ENCODE peak calls at places on chromosomes 3 and 15, in nine cellular contexts. I is sigmoid colon, Z is stomach, E is prostate gland, C is HCT116, Q is HL-60, B is breast epithelium, D is spleen, L is SK-N-MC. K is an unnamed sample.

GRCh38 chr3:94036909-94037507 is 8.6 kb upstream of the STX19 start:
- DNase-seq in I (no peak), Z (no peak), E (no peak), C (peak), Q (no peak), B (no peak), D (no peak), L (no peak), K (peak)

GRCh38 chr3:49469037-49469875 is 811 bp upstream of the DAG1 start:
- DNase-seq in I (peak), Z (peak), E (peak), C (no peak), Q (no peak), B (peak), D (peak), L (no peak), K (no peak)

GRCh38 chr3:139521811-139522210 is 17.7 kb downstream of the RBP1 start:
- DNase-seq in I (no peak), Z (no peak), E (no peak), C (no peak), Q (no peak), B (no peak), D (no peak), L (no peak), K (no peak)

GRCh38 chr3:190870125-190870524 is 7.6 kb upstream of the GMNC start:
- DNase-seq in I (no peak), Z (no peak), E (no peak), C (no peak), Q (no peak), B (no peak), D (no peak), L (no peak), K (no peak)

GRCh38 chr3:47636225-47636624 is 57.6 kb upstream of the CSPG5 start:
- DNase-seq in I (no peak), Z (no peak), E (no peak), C (no peak), Q (no peak), B (no peak), D (no peak), L (no peak), K (no peak)

GRCh38 chr15:42048821-42049200 is 28.0 kb upstream of the PLA2G4E start:
- DNase-seq in I (no peak), Z (no peak), E (no peak), C (no peak), Q (no peak), B (no peak), D (no peak), L (no peak), K (no peak)

GRCh38 chr3:188295876-188296275 is 141.9 kb downstream of the LPP start:
- DNase-seq in I (no peak), Z (no peak), E (no peak), C (no peak), Q (no peak), B (no peak), D (no peak), L (no peak), K (no peak)

GRCh38 chr15:64774556-64775523 is 549 bp downstream of the RBPMS2 start:
- DNase-seq in I (peak), Z (peak), E (no peak), C (no peak), Q (no peak), B (no peak), D (no peak), L (no peak), K (peak)

GRCh38 chr3:194184265-194184751 is 48.4 kb downstream of the HES1 start:
- DNase-seq in I (no peak), Z (no peak), E (peak), C (no peak), Q (no peak), B (no peak), D (no peak), L (no peak), K (no peak)

GRCh38 chr15:80984856-80985255 is 4.8 kb downstream of the MESD start:
- DNase-seq in I (no peak), Z (no peak), E (no peak), C (no peak), Q (peak), B (no peak), D (no peak), L (no peak), K (no peak)

GRCh38 chr15:62985768-62986167 is 56.8 kb upstream of the TPM1 start:
- DNase-seq in I (no peak), Z (no peak), E (no peak), C (no peak), Q (no peak), B (no peak), D (no peak), L (no peak), K (no peak)

GRCh38 chr3:195020921-195021320 is 250.0 kb downstream of the XXYLT1 start:
- DNase-seq in I (peak), Z (no peak), E (no peak), C (no peak), Q (no peak), B (no peak), D (no peak), L (no peak), K (no peak)

GRCh38 chr3:42730706-42731420 is 28.3 kb upstream of the HHATL start:
- DNase-seq in I (peak), Z (no peak), E (no peak), C (no peak), Q (no peak), B (no peak), D (no peak), L (no peak), K (no peak)

GRCh38 chr15:68057758-68058157 is 3.6 kb downstream of the PIAS1 start:
- DNase-seq in I (no peak), Z (no peak), E (no peak), C (no peak), Q (no peak), B (no peak), D (no peak), L (no peak), K (no peak)

GRCh38 chr3:175692256-175692655 is 833.1 kb downstream of the NAALADL2 start:
- DNase-seq in I (no peak), Z (no peak), E (no peak), C (no peak), Q (no peak), B (no peak), D (no peak), L (no peak), K (no peak)

GRCh38 chr15:100124361-100124760 is 217.4 kb downstream of the ADAMTS17 start:
- DNase-seq in I (no peak), Z (no peak), E (no peak), C (no peak), Q (no peak), B (no peak), D (peak), L (no peak), K (no peak)

GRCh38 chr3:99648496-99648895 is 10.1 kb downstream of the COL8A1 start:
- DNase-seq in I (no peak), Z (no peak), E (no peak), C (no peak), Q (no peak), B (no peak), D (no peak), L (no peak), K (no peak)

GRCh38 chr3:50623840-50624474 is 7.0 kb downstream of the MAPKAPK3 start:
- DNase-seq in I (no peak), Z (no peak), E (no peak), C (no peak), Q (peak), B (no peak), D (no peak), L (no peak), K (no peak)

GRCh38 chr3:34174740-34175139 is 376.3 kb downstream of the PDCD6IP start:
- DNase-seq in I (no peak), Z (no peak), E (no peak), C (no peak), Q (no peak), B (no peak), D (no peak), L (peak), K (no peak)

GRCh38 chr3:63167113-63167512 is 111.0 kb upstream of the SYNPR start:
- DNase-seq in I (no peak), Z (no peak), E (no peak), C (no peak), Q (no peak), B (no peak), D (no peak), L (no peak), K (no peak)

GRCh38 chr3:188090626-188091309 is 63.2 kb upstream of the LPP start:
- DNase-seq in I (no peak), Z (no peak), E (no peak), C (no peak), Q (no peak), B (no peak), D (no peak), L (no peak), K (no peak)

GRCh38 chr3:106792716-106793115 is 584.5 kb upstream of the CCDC54 start:
- DNase-seq in I (no peak), Z (no peak), E (no peak), C (no peak), Q (no peak), B (no peak), D (no peak), L (no peak), K (no peak)

GRCh38 chr15:84108725-84109124 is 126.8 kb upstream of the GOLGA6L4 start:
- DNase-seq in I (no peak), Z (no peak), E (no peak), C (peak), Q (no peak), B (no peak), D (no peak), L (no peak), K (no peak)

GRCh38 chr3:100402150-100402706 is 889 bp downstream of the LNP1 start:
- DNase-seq in I (no peak), Z (no peak), E (no peak), C (no peak), Q (no peak), B (no peak), D (no peak), L (peak), K (no peak)

GRCh38 chr3:133506215-133506901 is 67.1 kb upstream of the CDV3 start:
- DNase-seq in I (no peak), Z (no peak), E (no peak), C (no peak), Q (no peak), B (no peak), D (no peak), L (no peak), K (peak)

GRCh38 chr15:40852529-40852928 is 8.7 kb downstream of the SPINT1 start:
- DNase-seq in I (no peak), Z (no peak), E (no peak), C (no peak), Q (no peak), B (no peak), D (no peak), L (no peak), K (no peak)

GRCh38 chr15:33086500-33087141 is 107.9 kb downstream of the FMN1 start:
- DNase-seq in I (no peak), Z (no peak), E (no peak), C (peak), Q (no peak), B (no peak), D (no peak), L (peak), K (no peak)

GRCh38 chr3:66383998-66384745 is 116.7 kb downstream of the LRIG1 start:
- DNase-seq in I (no peak), Z (no peak), E (no peak), C (no peak), Q (no peak), B (no peak), D (no peak), L (no peak), K (no peak)

GRCh38 chr15:30953731-30954378 is 37.6 kb downstream of the MTMR10 start:
- DNase-seq in I (no peak), Z (no peak), E (no peak), C (peak), Q (peak), B (no peak), D (peak), L (no peak), K (no peak)

GRCh38 chr3:123584284-123584987 is 417 bp downstream of the HACD2 start:
- DNase-seq in I (peak), Z (peak), E (peak), C (no peak), Q (no peak), B (peak), D (no peak), L (no peak), K (no peak)

GRCh38 chr15:44659041-44659440 is 4.4 kb downstream of the SPG11 start:
- DNase-seq in I (no peak), Z (no peak), E (no peak), C (no peak), Q (no peak), B (no peak), D (no peak), L (no peak), K (no peak)

GRCh38 chr15:44663410-44664272 is at the start of gene SPG11:
- DNase-seq in I (peak), Z (peak), E (peak), C (peak), Q (peak), B (peak), D (peak), L (peak), K (peak)

GRCh38 chr15:44666208-44667038 is 3.0 kb upstream of the SPG11 start:
- DNase-seq in I (no peak), Z (no peak), E (no peak), C (no peak), Q (peak), B (no peak), D (no peak), L (no peak), K (no peak)

GRCh38 chr15:44667039-44667360 is 3.5 kb upstream of the SPG11 start:
- DNase-seq in I (no peak), Z (no peak), E (no peak), C (no peak), Q (no peak), B (no peak), D (no peak), L (no peak), K (no peak)

GRCh38 chr15:44662478-44663409 is 718 bp downstream of the SPG11 start:
- DNase-seq in I (peak), Z (peak), E (peak), C (peak), Q (peak), B (peak), D (peak), L (no peak), K (peak)
- TF ChIP-seq POLR2AphosphoS5 in I (no peak), Z (peak), E (no peak), C (no peak), Q (no peak), B (no peak), D (no peak), L (no peak), K (no peak)

GRCh38 chr3:9397911-9398714 is 698 bp downstream of the SETD5 start:
- DNase-seq in I (peak), Z (peak), E (peak), C (no peak), Q (peak), B (peak), D (peak), L (no peak), K (no peak)

GRCh38 chr3:9395570-9396300 is 1.7 kb upstream of the SETD5 start:
- DNase-seq in I (no peak), Z (no peak), E (peak), C (no peak), Q (no peak), B (no peak), D (no peak), L (no peak), K (no peak)

GRCh38 chr3:9396301-9396631 is 1.1 kb upstream of the SETD5 start:
- DNase-seq in I (peak), Z (peak), E (peak), C (peak), Q (peak), B (peak), D (no peak), L (peak), K (peak)

GRCh38 chr3:9397331-9397910 is at the start of gene SETD5:
- DNase-seq in I (peak), Z (peak), E (peak), C (peak), Q (peak), B (peak), D (peak), L (peak), K (peak)

DNA sequence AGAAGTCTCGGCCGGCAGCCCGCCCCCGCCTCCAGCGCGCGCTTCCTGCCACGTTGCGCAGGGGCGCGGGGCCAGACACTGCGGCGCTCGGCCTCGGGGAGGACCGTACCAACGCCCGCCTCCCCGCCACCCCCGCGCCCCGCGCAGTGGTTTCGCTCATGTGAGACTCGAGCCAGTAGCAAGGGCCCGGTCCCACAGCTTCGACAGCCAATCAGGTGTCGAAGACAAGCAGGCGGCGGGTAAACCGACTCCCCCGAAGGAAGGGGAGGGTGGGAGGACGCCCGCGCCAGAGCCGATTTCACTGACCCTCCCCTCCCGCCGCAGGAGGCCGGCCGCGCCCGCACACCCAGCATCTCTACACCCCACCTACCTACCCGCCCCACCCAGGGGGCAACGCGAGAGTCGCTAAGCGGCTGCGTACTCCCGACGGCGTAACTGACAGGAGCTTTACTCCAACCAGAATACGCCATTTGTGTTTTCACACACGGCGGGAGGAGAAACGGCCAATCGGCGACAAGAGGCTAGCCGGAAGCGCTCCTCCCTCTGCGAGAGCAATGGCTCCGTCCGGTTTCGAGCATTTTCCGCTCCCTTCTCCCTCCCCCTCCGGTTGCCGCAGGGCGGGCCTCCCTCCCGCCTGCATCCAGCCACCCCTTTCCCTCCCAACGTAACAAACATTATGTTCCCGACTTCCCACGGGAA is 634 bp upstream of the SETD5 start:
- DNase-seq in I (peak), Z (peak), E (peak), C (peak), Q (peak), B (peak), D (peak), L (peak), K (peak)
- TF ChIP-seq POLR2AphosphoS5 in I (no peak), Z (peak), E (peak), C (peak), Q (no peak), B (peak), D (peak), L (no peak), K (peak)

GRCh38 chr15:39173426-39173825 is 407.5 kb upstream of the THBS1 start:
- DNase-seq in I (no peak), Z (no peak), E (no peak), C (no peak), Q (no peak), B (no peak), D (no peak), L (no peak), K (no peak)

GRCh38 chr15:39174332-39174731 is 406.5 kb upstream of the THBS1 start:
- DNase-seq in I (no peak), Z (no peak), E (no peak), C (no peak), Q (no peak), B (no peak), D (no peak), L (no peak), K (no peak)

GRCh38 chr15:39167114-39168058 is 413.5 kb upstream of the THBS1 start:
- DNase-seq in I (no peak), Z (no peak), E (no peak), C (no peak), Q (no peak), B (no peak), D (no peak), L (no peak), K (no peak)

GRCh38 chr15:39172380-39173281 is 408.2 kb upstream of the THBS1 start:
- DNase-seq in I (peak), Z (no peak), E (peak), C (no peak), Q (no peak), B (no peak), D (no peak), L (no peak), K (no peak)

GRCh38 chr15:39171944-39172368 is 408.9 kb upstream of the THBS1 start:
- DNase-seq in I (peak), Z (peak), E (peak), C (peak), Q (peak), B (no peak), D (no peak), L (peak), K (no peak)
- TF ChIP-seq POLR2AphosphoS5 in I (no peak), Z (peak), E (peak), C (no peak), Q (no peak), B (no peak), D (no peak), L (no peak), K (no peak)

GRCh38 chr3:12155264-12155663 is 3.4 kb downstream of the TIMP4 start:
- DNase-seq in I (no peak), Z (no peak), E (no peak), C (no peak), Q (no peak), B (no peak), D (no peak), L (no peak), K (no peak)

GRCh38 chr3:12155833-12156232 is 2.9 kb downstream of the TIMP4 start:
- DNase-seq in I (no peak), Z (no peak), E (no peak), C (peak), Q (no peak), B (no peak), D (no peak), L (no peak), K (no peak)

GRCh38 chr3:12157026-12157425 is 1.7 kb downstream of the TIMP4 start:
- DNase-seq in I (no peak), Z (no peak), E (no peak), C (no peak), Q (no peak), B (no peak), D (no peak), L (no peak), K (no peak)

GRCh38 chr3:12159227-12159601 is 502 bp upstream of the TIMP4 start:
- DNase-seq in I (no peak), Z (no peak), E (no peak), C (no peak), Q (no peak), B (no peak), D (no peak), L (no peak), K (no peak)

DNA sequence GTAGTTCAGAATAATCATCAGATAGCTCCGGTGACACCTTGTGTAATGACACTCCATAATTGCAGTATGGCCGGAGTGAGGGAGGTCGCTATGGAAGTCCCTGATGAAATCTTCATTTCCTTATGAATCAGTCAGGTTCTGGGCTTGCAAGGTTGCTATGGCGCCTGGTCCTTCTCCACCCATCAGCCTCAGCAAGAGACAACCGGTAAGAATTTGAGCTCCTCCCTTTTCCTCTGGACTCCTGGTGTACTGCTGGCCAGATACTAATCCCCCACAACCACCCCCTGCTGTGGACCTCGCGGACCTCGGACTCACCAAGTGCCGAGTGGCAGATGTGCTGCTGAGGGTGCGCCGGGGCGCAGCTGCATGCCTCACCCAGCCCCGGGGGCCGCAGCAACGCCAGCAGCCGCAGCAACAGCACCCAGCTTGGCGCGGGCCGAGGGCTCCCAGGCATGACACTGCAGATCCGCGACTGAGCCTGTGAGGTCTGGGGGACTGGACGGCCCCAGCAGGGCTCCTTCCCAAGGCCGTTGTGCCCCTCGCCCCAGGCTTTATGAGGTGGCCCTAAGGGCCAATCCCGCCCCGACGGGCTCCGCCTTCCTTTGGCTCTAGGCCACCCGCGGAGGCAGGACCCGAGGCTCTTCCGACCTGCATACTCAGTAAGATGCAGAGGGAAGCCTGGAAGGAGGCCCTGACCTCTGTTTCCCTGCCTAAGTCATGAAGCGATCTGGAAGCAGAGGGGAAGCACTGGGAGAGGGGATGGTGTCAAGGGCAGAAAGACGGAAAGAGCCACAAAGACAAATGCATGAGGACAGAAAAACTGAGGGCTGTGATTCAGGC is at the start of gene TIMP4:
- DNase-seq in I (peak), Z (peak), E (no peak), C (no peak), Q (no peak), B (no peak), D (peak), L (no peak), K (no peak)
- TF ChIP-seq POLR2AphosphoS5 in I (peak), Z (no peak), E (no peak), C (no peak), Q (no peak), B (no peak), D (no peak), L (no peak), K (no peak)

DNA sequence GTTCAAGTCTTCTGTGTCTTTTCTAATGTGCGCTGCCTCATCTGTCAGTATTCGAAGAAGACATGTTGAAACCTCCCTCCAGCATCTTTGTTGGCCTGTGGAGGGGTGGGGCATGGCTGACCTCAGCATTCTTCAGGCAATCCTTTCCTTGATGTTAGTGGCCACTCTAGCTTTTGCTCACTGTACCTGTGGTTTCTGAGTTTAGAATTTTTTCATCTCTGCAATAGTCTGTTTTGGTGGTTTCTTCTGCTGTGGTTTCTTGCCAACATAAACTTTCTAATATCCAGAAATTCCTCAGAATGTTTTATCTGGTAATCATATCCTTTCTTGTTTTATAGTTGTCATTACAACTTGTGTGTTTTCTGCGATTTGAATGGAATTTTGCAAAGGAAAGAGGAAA is 251.3 kb upstream of the NR2E3 start:
- DNase-seq in I (no peak), Z (no peak), E (no peak), C (no peak), Q (no peak), B (no peak), D (no peak), L (no peak), K (no peak)
- TF ChIP-seq POLR2AphosphoS5 in I (no peak), Z (no peak), E (no peak), C (no peak), Q (no peak), B (no peak), D (no peak), L (no peak), K (no peak)